ENCODE peak calls at places on chromosome X, in five cellular contexts. K, F, X, D and W are unnamed samples.

GRCh38 chrX:153319295-153319694 is 2.3 kb downstream of the PNMA6F start:
- DNase-seq in F (no peak), X (no peak), D (no peak), K (no peak), W (no peak)

GRCh38 chrX:33339219-33339618 is 127.9 kb upstream of the DMD start:
- DNase-seq in X (no peak), K (no peak), F (no peak), D (no peak), W (peak)

GRCh38 chrX:71492086-71493065 is 40.5 kb upstream of the OGT start:
- DNase-seq in F (no peak), X (no peak), K (no peak), D (no peak), W (peak)

GRCh38 chrX:100928660-100929613 is at the start of gene XKRX:
- DNase-seq in K (no peak), X (peak), D (peak), F (no peak), W (peak)

GRCh38 chrX:7072856-7073255 is 74.7 kb upstream of the STS start:
- DNase-seq in X (no peak), K (no peak), F (no peak), D (no peak), W (no peak)

GRCh38 chrX:149984411-149984810 is 46.1 kb upstream of the EOLA2 start:
- DNase-seq in F (no peak), D (no peak), K (no peak), X (no peak), W (no peak)

GRCh38 chrX:42533761-42534160 is 244.2 kb downstream of the PPP1R2C start:
- DNase-seq in K (no peak), F (no peak), D (no peak), X (no peak), W (no peak)

GRCh38 chrX:123873956-123874355 is 14.1 kb downstream of the XIAP start:
- DNase-seq in X (no peak), F (no peak), D (no peak), K (no peak), W (no peak)

GRCh38 chrX:155329293-155329692 is 5.1 kb downstream of the CLIC2 start:
- DNase-seq in X (no peak), K (no peak), F (no peak), D (no peak), W (no peak)

GRCh38 chrX:71250856-71251255 is 3.1 kb downstream of the ZMYM3 start:
- DNase-seq in D (no peak), K (no peak), F (no peak), X (no peak), W (no peak)

GRCh38 chrX:75784689-75785491 is at the start of gene MAGEE2:
- DNase-seq in X (no peak), F (peak), D (no peak), K (no peak), W (peak)

GRCh38 chrX:107676559-107677378 is 48.5 kb downstream of the PRPS1 start:
- DNase-seq in K (no peak), F (no peak), D (no peak), X (peak), W (no peak)

GRCh38 chrX:72477787-72478186 is 94.9 kb downstream of the HDAC8 start:
- DNase-seq in F (no peak), D (no peak), K (no peak), X (no peak), W (no peak)

GRCh38 chrX:151488677-151489076 is 74.8 kb upstream of the PASD1 start:
- DNase-seq in D (peak), F (peak), K (no peak), X (peak), W (peak)

GRCh38 chrX:39736219-39737211 is 361.2 kb downstream of the BCOR start:
- DNase-seq in K (no peak), X (no peak), D (no peak), F (no peak), W (no peak)

GRCh38 chrX:129651756-129652564 is 2.8 kb downstream of the APLN start:
- DNase-seq in X (no peak), K (no peak), D (no peak), F (no peak), W (no peak)

GRCh38 chrX:53882331-53882730 is 161.9 kb downstream of the PHF8 start:
- DNase-seq in F (peak), K (no peak), X (no peak), D (no peak), W (no peak)

GRCh38 chrX:109281478-109282275 is 200.2 kb downstream of the GUCY2F start:
- DNase-seq in X (no peak), K (no peak), F (no peak), D (no peak), W (peak)

GRCh38 chrX:110315541-110315940 is 2.3 kb downstream of the AMMECR1 start:
- DNase-seq in X (no peak), F (no peak), K (peak), D (no peak), W (no peak)
- TF ChIP-seq CREB1 in X (no peak), F (no peak), K (no peak), D (no peak), W (no peak)

GRCh38 chrX:9906919-9907318 is 60.2 kb upstream of the CLDN34 start:
- DNase-seq in D (no peak), K (no peak), X (no peak), F (no peak), W (peak)

GRCh38 chrX:9911479-9911878 is 55.7 kb upstream of the CLDN34 start:
- DNase-seq in F (no peak), K (no peak), X (no peak), D (no peak), W (no peak)

GRCh38 chrX:9907645-9908387 is 59.3 kb upstream of the CLDN34 start:
- DNase-seq in X (no peak), F (no peak), K (no peak), D (no peak), W (no peak)

GRCh38 chrX:9912341-9912740 is 54.8 kb upstream of the CLDN34 start:
- DNase-seq in D (peak), F (no peak), K (no peak), X (no peak), W (peak)

DNA sequence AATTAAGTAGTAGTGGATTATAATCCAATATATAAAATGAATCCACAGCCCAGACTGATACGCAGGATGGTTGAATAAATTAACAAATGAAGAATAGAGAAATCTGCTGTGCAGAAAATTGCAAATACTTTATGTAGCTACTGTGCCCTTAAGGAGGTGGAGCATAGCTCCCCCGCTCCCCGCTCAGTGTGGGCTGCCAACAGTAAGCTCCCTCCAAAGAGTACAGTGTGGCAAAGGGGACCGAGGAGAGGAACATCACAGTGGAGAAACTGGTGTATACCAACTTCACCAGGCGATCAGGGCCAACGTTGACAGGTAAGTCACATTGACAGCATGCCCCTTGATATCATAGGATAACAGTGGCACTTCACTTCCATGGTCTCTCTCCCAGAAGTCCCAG is 57.9 kb upstream of the CLDN34 start:
- DNase-seq in K (no peak), F (no peak), D (no peak), X (no peak), W (no peak)
- H3K4me2 ChIP-seq in K (no peak), F (no peak), D (no peak), X (no peak), W (no peak)

DNA sequence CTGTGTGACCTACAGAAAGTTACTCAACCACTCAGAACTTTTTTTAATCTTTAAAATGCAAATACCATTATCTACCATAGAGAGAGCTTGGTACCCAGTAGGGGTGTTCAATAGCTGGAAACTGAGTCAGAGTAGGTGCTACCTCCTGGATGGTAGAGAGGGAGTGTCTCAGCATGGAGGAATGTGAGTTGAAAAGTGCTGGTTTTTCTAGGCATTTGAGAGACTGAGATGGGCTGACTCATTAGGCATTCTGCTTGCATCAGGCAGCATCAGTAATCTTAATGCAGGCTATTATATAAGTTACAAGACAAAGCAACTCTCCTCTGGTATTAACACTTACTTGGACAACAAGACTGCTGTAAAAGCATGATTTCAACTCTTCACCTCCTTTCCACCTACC is 70.9 kb upstream of the ARHGEF9 start:
- DNase-seq in F (no peak), D (no peak), X (no peak), K (no peak), W (no peak)
- TF ChIP-seq CREB1 in F (no peak), D (no peak), X (no peak), K (no peak), W (no peak)

DNA sequence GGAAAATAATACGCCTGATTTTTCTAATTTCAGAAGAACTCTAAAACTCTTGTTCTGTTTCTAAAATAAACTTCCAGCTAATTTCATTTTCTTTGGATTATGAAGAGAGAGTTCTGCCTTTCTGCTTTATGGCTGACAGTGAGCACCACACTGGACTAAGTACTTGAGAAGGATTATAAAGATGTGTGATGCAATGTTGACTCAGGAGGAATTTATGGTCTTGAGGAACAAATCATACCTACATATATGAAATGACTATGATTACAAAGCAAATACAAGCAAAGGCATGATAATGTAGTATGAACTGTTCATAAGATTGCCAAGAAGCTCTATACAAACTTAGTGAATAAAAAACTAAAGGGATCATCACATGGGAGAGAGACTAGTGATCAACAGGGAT is 13.0 kb upstream of the SLC25A5 start:
- DNase-seq in K (no peak), D (no peak), F (no peak), X (no peak), W (no peak)
- H3K4me2 ChIP-seq in K (no peak), D (no peak), F (no peak), X (no peak), W (no peak)

GRCh38 chrX:49286581-49286980 is 16.9 kb upstream of the GAGE10 start:
- DNase-seq in F (no peak), K (no peak), D (no peak), X (no peak), W (no peak)

GRCh38 chrX:49287665-49288064 is 15.8 kb upstream of the GAGE10 start:
- DNase-seq in F (no peak), X (no peak), K (no peak), D (no peak), W (no peak)

GRCh38 chrX:49290215-49290614 is 13.2 kb upstream of the GAGE10 start:
- DNase-seq in K (no peak), X (no peak), F (no peak), D (no peak), W (no peak)

GRCh38 chrX:49292400-49293362 is 10.8 kb upstream of the GAGE10 start:
- DNase-seq in X (no peak), K (no peak), D (no peak), F (no peak), W (no peak)

DNA sequence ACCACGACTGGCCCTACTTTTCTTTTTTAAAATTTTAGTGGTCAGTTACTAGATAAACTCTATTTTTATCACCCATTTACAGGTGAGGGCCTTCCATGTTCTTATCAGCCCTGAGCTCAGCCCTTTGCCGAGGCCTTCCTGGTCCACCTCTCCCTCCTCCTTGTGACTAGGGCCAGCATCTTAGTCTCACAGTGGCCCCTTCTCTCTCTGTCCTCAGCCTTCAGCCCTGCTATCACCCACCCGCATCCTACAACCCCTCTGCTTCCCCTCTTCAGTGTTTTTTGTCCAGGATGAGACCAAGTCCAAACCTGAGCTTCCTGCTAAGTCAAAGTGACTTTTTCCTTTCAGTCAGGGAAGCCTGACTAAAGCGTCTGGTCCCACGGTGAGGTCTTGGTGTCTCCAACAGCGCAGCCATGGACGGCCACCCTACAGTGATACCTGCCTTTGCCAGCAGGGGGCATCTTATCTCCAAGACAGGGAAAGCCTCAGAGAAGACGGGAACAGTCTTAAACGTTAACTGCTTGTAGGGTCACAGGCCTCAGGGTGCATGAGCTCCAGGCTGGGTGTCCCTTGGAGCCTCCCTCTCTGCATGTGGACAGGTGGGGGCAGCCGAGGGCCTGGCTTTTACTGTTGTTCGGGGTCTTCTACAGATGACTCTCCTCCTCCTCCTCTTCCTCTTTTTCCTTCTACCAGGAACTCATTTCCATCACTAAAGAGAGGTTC is 11.7 kb upstream of the GAGE10 start:
- DNase-seq in K (no peak), D (peak), F (peak), X (peak), W (peak)
- TF ChIP-seq CREB1 in K (no peak), D (peak), F (no peak), X (no peak), W (no peak)

GRCh38 chrX:19626230-19626629 is 110.9 kb upstream of the MAP3K15 start:
- DNase-seq in K (no peak), D (no peak), F (no peak), X (no peak), W (no peak)
- H3K4me2 ChIP-seq in K (no peak), D (no peak), F (no peak), X (no peak), W (no peak)